ENCODE peak calls at places on chromosomes 3 and 15, in five cellular contexts. U is brain microvascular endothelial cell; H is mammary epithelial cell; C is Right ventricle myocardium superior; Q is stimulated activated CD4-positive, alpha-beta T cell treated with anti-CD3 and anti-CD28 coated beads, TNF-alpha, amount 100 ng/mL, for 24 hours. K is an unnamed sample.

GRCh38 chr3:124883766-124884473 is 3.2 kb downstream of the ITGB5 start:
- DNase-seq in U (no peak), H (no peak), Q (no peak), C (no peak), K (no peak)

GRCh38 chr15:77654975-77655374 is 22.3 kb upstream of the LINGO1 start:
- DNase-seq in H (no peak), C (no peak), U (no peak), Q (no peak), K (no peak)

GRCh38 chr15:25690673-25691543 is 172.2 kb downstream of the ATP10A start:
- DNase-seq in Q (no peak), H (no peak), U (peak; percentile 66), C (no peak), K (no peak)

GRCh38 chr15:100559330-100559729 is 30.6 kb upstream of the CERS3 start:
- DNase-seq in C (peak; percentile 50), U (peak; percentile 31), H (peak; percentile 29), Q (no peak), K (no peak)

GRCh38 chr15:63065262-63066234 is 23.0 kb downstream of the TPM1 start:
- DNase-seq in Q (no peak), U (no peak), H (no peak), C (no peak), K (no peak)

GRCh38 chr3:194497799-194498575 is 11.2 kb upstream of the ATP13A3 start:
- DNase-seq in H (no peak), U (no peak), Q (no peak), C (no peak), K (no peak)

GRCh38 chr3:52195823-52196331 is 2.1 kb upstream of the ALAS1 start:
- DNase-seq in U (no peak), H (peak; percentile 84), Q (no peak), C (peak; percentile 44), K (no peak)

GRCh38 chr3:59752925-59753324 is 703.1 kb upstream of the CFAP20DC start:
- DNase-seq in H (no peak), Q (no peak), C (no peak), U (no peak), K (no peak)

GRCh38 chr3:170690133-170690981 is 104.5 kb upstream of the SLC7A14 start:
- DNase-seq in H (no peak), U (peak; percentile 60), Q (no peak), C (peak; percentile 77), K (no peak)

K was measured in T-helper 22 cell.